ENCODE peak calls at places on chromosomes 13 and 19, in five cellular contexts. T is WERI-Rb-1; X is effector memory CD4-positive, alpha-beta T cell; Q is tibial nerve; F is AG04450. E is an unnamed sample.

GRCh38 chr13:99385940-99386339 is 78.7 kb upstream of the GPR183 start:
- DNase-seq in X (no peak), F (no peak), Q (no peak), T (no peak), E (no peak)

GRCh38 chr13:93698016-93698613 is 471.5 kb downstream of the GPC6 start:
- DNase-seq in Q (no peak), F (no peak), X (no peak), T (no peak), E (no peak)

GRCh38 chr13:21434588-21434987 is 24.5 kb downstream of the ZDHHC20 start:
- DNase-seq in X (no peak), T (no peak), Q (no peak), F (no peak), E (no peak)

GRCh38 chr19:11435833-11436313 is 438 bp downstream of the PRKCSH start:
- DNase-seq in T (no peak), X (no peak), Q (no peak), F (peak), E (no peak)

GRCh38 chr19:16521715-16522289 is 20.4 kb downstream of the CHERP start:
- DNase-seq in X (no peak), Q (no peak), F (no peak), T (no peak), E (no peak)

GRCh38 chr13:42164557-42165125 is 107.3 kb upstream of the AKAP11 start:
- DNase-seq in F (no peak), X (no peak), Q (no peak), T (no peak), E (no peak)

GRCh38 chr13:51849145-51850101 is 4.4 kb upstream of the TMEM272 start:
- DNase-seq in F (no peak), Q (no peak), T (peak), X (no peak), E (no peak)

GRCh38 chr13:83867708-83868107 is 14.6 kb downstream of the SLITRK1 start:
- DNase-seq in Q (no peak), X (no peak), T (no peak), F (no peak), E (no peak)

GRCh38 chr13:110306340-110306959 is 507 bp downstream of the COL4A1 start:
- DNase-seq in T (no peak), F (no peak), Q (no peak), X (no peak), E (no peak)

GRCh38 chr13:35478384-35479222 is 2.1 kb upstream of the MAB21L1 start:
- DNase-seq in X (no peak), Q (no peak), T (peak), F (no peak), E (no peak)

GRCh38 chr19:6059996-6060599 is 50.2 kb downstream of the RFX2 start:
- DNase-seq in Q (no peak), T (no peak), X (no peak), F (no peak), E (no peak)

GRCh38 chr19:2624537-2625091 is 77.9 kb downstream of the GNG7 start:
- DNase-seq in T (peak), F (no peak), X (no peak), Q (no peak), E (no peak)

GRCh38 chr13:110521946-110522345 is 39.6 kb downstream of the RAB20 start:
- DNase-seq in Q (peak), F (no peak), X (no peak), T (no peak), E (no peak)

GRCh38 chr19:11252665-11253355 is 9.5 kb downstream of the DOCK6 start:
- DNase-seq in X (no peak), F (no peak), Q (no peak), T (no peak), E (no peak)

GRCh38 chr19:51600940-51601575 is 29.1 kb downstream of the SIGLEC5 start:
- DNase-seq in F (no peak), X (no peak), Q (no peak), T (no peak), E (no peak)

GRCh38 chr19:19741184-19741583 is 8.3 kb upstream of the ZNF14 start:
- DNase-seq in X (no peak), T (no peak), Q (no peak), F (no peak), E (no peak)

GRCh38 chr19:19732579-19733501 is at the start of gene ZNF14:
- DNase-seq in Q (peak), T (peak), X (peak), F (peak), E (peak)

GRCh38 chr19:19740755-19741154 is 7.8 kb upstream of the ZNF14 start:
- DNase-seq in F (no peak), Q (no peak), X (no peak), T (no peak), E (no peak)

GRCh38 chr19:19738564-19738963 is 5.7 kb upstream of the ZNF14 start:
- DNase-seq in T (no peak), Q (no peak), X (no peak), F (no peak), E (no peak)

DNA sequence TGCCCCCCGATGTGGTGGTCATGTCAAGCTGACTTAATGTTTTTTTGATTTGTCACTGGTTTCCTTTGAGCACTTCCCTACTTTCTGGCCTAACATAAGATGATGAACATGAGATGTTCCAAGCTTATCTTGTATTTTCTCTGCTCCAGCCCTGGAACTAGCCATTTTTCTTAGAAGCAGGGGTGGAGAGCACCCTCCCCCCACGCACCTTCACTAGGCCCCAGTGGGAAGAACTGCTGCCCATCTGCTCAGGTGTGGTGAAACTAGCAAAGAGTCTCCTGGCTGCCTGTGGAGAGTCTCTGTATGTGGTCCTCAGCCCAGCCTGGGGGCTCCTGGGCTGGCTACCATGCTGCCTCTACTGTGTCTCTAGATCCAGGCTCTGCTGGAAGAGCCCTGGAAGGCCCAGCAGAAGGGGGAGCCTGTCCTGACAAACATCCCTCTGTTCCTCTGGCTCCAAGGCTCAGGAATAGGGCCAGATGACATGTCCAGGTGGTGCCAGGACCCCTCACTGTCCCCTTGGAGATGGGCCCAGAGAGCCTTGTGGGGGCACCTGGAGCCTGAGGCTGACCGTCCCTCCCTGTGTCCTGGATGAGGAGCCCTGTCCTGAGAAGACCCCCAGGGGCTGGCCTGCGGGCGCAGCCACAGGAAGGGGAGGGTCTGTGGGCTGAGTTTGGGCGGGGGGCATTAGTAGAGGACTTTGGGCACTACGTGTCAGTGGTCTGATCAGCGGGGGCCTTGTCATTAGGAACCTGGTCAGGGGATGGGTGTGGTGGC is 4.8 kb upstream of the ZNF14 start:
- DNase-seq in X (no peak), T (no peak), Q (no peak), F (no peak), E (no peak)
- H3K27ac ChIP-seq in X (no peak), T (no peak), Q (no peak), F (no peak), E (no peak)

DNA sequence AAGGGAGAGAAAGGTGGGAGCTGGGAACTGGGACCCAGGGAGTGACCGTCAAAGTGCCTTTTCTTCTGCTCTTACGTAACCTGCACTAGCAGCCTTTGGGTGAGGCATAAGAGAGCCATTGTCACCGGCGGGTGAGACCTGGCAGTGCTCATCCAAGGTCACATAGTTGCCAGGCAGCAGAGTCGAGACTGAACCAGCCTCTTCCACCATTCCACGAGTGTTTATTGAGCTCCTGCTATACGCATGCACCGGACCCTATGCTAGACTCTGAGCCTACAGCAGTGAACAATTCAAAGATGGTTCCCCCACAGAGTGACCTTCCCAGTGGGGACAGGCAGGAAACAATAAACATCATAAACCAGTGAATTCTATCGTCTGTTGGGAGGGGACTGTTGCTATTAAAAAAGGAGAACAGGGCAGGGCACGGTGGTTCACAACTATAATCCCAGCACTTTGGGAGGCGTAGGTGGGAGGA is 18.6 kb upstream of the STRN4 start:
- DNase-seq in T (no peak), Q (no peak), X (no peak), F (no peak), E (no peak)
- H3K27ac ChIP-seq in T (no peak), Q (no peak), X (no peak), F (no peak), E (peak)

DNA sequence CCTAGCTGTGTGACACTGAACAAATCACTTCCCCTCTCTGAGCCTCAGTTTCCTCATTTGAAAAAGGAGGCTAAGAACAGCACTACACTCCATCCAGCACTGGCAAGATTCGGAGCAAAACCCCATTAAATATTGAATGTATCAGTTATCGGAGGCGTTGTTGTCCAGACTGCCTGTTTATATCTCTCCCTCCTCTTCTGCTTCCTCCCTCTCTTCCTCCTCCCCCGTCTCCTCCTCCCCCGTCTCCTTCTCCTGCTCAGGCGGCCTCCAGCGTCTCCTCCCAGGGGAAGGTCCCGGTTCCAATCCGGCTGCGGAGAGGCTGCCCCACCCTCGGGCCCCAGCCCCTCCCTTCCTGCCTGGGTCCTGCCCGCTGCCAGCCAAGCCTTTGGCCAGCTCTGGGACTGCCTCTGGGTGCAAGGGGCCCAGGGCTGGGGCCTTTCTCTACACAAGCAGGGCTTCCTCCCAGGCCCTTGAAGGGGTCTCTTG is 2.0 kb downstream of the RRAS start:
- DNase-seq in Q (peak), F (no peak), T (peak), X (no peak), E (peak)
- H3K27ac ChIP-seq in Q (peak), F (peak), T (no peak), X (no peak), E (peak)

DNA sequence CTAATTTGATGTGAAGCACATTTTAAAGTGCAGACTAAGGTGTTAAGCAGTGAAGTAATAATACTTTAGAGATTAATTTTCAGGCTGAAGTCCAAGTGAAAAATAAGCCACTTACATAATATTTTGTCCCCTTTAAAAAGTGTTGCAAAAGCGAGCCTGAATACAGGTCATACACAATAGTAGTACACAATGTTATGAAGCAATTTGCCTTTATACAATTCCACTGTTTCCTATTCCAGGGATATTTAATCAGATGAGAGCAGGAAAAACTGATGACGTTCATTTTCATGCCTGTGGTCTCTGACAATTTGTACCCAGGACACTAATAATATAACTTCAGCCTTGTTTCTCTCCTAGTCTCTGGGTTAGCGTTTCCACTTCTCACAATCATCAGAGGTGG is 916.7 kb downstream of the PCDH9 start:
- DNase-seq in X (no peak), F (no peak), T (no peak), Q (peak), E (no peak)
- H3K27ac ChIP-seq in X (no peak), F (no peak), T (no peak), Q (no peak), E (no peak)

GRCh38 chr13:39655041-39655568 is 357 bp upstream of the COG6 start:
- DNase-seq in Q (no peak), X (no peak), T (no peak), F (no peak), E (no peak)
- H3K27ac ChIP-seq in Q (peak), X (peak), T (no peak), F (no peak), E (no peak)

GRCh38 chr19:310141-310651 is 19.0 kb upstream of the PLPP2 start:
- DNase-seq in T (no peak), Q (no peak), F (peak), X (no peak), E (no peak)
- H3K27ac ChIP-seq in T (no peak), Q (no peak), F (no peak), X (no peak), E (no peak)

DNA sequence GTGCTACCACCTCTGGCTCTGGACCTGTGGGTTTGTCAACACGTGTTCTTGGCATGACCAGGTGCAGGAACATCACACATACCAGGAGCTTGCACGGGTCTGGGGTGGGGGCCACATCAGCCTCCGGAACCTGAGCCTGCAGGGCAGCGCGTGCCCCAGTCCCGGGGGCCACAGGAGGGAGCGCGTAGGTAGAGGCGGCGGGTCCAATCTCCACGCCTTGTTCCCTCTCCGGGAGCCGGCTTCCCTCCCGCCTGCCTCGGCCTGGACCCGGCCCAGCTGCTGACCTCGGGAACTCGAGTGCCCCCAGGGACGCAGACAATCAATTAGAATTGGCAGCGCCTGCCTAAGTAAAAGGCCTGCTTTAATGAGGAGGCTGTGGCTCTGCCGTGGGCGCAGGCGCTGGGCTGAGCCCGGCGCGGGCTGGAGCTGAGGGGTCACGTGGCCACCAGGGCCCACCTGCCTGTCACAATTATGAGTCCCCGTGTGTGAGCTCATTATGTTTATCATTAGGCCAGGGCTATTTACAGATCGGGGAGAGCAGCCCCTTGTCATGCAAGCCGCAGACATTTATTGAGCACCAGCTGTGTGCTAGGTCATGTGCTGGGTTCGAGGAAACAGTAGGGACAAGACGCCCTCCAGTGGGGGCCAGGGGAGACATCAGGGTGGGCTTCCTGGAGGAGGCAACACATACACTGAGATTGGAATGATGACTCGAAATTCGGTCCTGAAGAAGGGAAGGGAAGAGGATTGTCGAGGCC is 32.2 kb upstream of the TNFAIP8L1 start:
- DNase-seq in X (no peak), Q (no peak), F (no peak), T (peak), E (no peak)
- H3K27ac ChIP-seq in X (no peak), Q (no peak), F (no peak), T (no peak), E (no peak)